ENCODE peak calls at places on chromosome 7, in four cellular contexts. P is renal cortical epithelial cell, I is AG08395, M is hypothalamus. W is an unnamed sample.

GRCh38 chr7:105713488-105714465 is 132.5 kb upstream of the EFCAB10 start:
- DNase-seq in I (peak), P (no peak), M (no peak), W (no peak)

GRCh38 chr7:78151229-78151628 is 352.7 kb downstream of the PHTF2 start:
- DNase-seq in I (peak), P (peak), M (no peak), W (no peak)

GRCh38 chr7:40542982-40543741 is 408.4 kb downstream of the SUGCT start:
- DNase-seq in P (no peak), M (no peak), I (no peak), W (no peak)

GRCh38 chr7:33788493-33788892 is 116.8 kb upstream of the BMPER start:
- DNase-seq in P (no peak), M (no peak), I (no peak), W (no peak)

GRCh38 chr7:2926898-2927405 is 82.8 kb upstream of the GNA12 start:
- DNase-seq in I (no peak), P (no peak), M (no peak), W (no peak)

GRCh38 chr7:32670105-32670504 is 174.8 kb downstream of the AVL9 start:
- DNase-seq in P (peak), M (no peak), I (peak), W (no peak)

GRCh38 chr7:87003872-87004798 is 55.3 kb downstream of the ELAPOR2 start:
- DNase-seq in P (no peak), M (no peak), I (no peak), W (no peak)

GRCh38 chr7:81761821-81762220 is 8.0 kb downstream of the HGF start:
- DNase-seq in P (no peak), I (no peak), M (no peak), W (no peak)

GRCh38 chr7:127943541-127944521 is 87.4 kb downstream of the LRRC4 start:
- DNase-seq in I (no peak), P (no peak), M (peak), W (no peak)

GRCh38 chr7:100444311-100445278 is 8.3 kb upstream of the PPP1R35 start:
- DNase-seq in M (no peak), I (peak), P (peak), W (no peak)

GRCh38 chr7:44791278-44792219 is 4.9 kb upstream of the PPIA start:
- DNase-seq in I (peak), P (peak), M (no peak), W (no peak)

GRCh38 chr7:157559596-157560257 is 222.9 kb downstream of the DNAJB6 start:
- DNase-seq in M (no peak), P (no peak), I (no peak), W (no peak)

GRCh38 chr7:47764746-47765145 is 182.8 kb upstream of the TNS3 start:
- DNase-seq in I (no peak), P (no peak), M (no peak), W (no peak)

GRCh38 chr7:95476904-95477594 is 8.7 kb upstream of the ASB4 start:
- DNase-seq in I (peak), M (no peak), P (peak), W (peak)

GRCh38 chr7:34430456-34430855 is 227.6 kb upstream of the NPSR1 start:
- DNase-seq in I (peak), M (no peak), P (peak), W (no peak)

GRCh38 chr7:83882551-83882950 is 233.6 kb upstream of the SEMA3E start:
- DNase-seq in M (no peak), I (no peak), P (no peak), W (no peak)

GRCh38 chr7:97871659-97872024 is 566 bp downstream of the ASNS start:
- DNase-seq in I (no peak), P (no peak), M (no peak), W (no peak)

GRCh38 chr7:32868116-32868515 is 23.4 kb downstream of the KBTBD2 start:
- DNase-seq in M (no peak), I (no peak), P (no peak), W (no peak)

GRCh38 chr7:36348256-36348655 is 41.4 kb upstream of the ANLN start:
- DNase-seq in I (peak), M (no peak), P (peak), W (no peak)

GRCh38 chr7:20741801-20742200 is 44.9 kb downstream of the SP8 start:
- DNase-seq in I (no peak), M (no peak), P (no peak), W (no peak)

GRCh38 chr7:54788664-54789063 is 29.7 kb upstream of the SEC61G start:
- DNase-seq in P (peak), M (no peak), I (peak), W (no peak)

GRCh38 chr7:129951076-129952011 is 1.4 kb downstream of the UBE2H start:
- DNase-seq in P (peak), M (no peak), I (no peak), W (peak)

GRCh38 chr7:50364645-50365044 is 60.1 kb downstream of the IKZF1 start:
- DNase-seq in P (no peak), M (no peak), I (no peak), W (no peak)

GRCh38 chr7:11228515-11228914 is 254.8 kb downstream of the PHF14 start:
- DNase-seq in I (no peak), M (no peak), P (peak), W (no peak)

GRCh38 chr7:73700581-73701134 is 17.3 kb downstream of the BUD23 start:
- DNase-seq in I (no peak), M (no peak), P (no peak), W (no peak)

GRCh38 chr7:120554960-120555571 is 282.1 kb downstream of the KCND2 start:
- DNase-seq in M (no peak), P (peak), I (peak), W (no peak)

GRCh38 chr7:20306499-20306946 is 24.2 kb upstream of the ITGB8 start:
- DNase-seq in M (no peak), I (no peak), P (peak), W (no peak)

GRCh38 chr7:38453187-38453586 is 178.0 kb downstream of the AMPH start:
- DNase-seq in P (no peak), M (no peak), I (peak), W (no peak)

GRCh38 chr7:101952355-101953247 is 135.2 kb downstream of the CUX1 start:
- DNase-seq in I (peak), M (no peak), P (peak), W (no peak)

GRCh38 chr7:130998993-130999602 is 265.1 kb upstream of the KLF14 start:
- DNase-seq in I (no peak), M (no peak), P (peak), W (no peak)

GRCh38 chr7:36309301-36309700 is 80.4 kb upstream of the ANLN start:
- DNase-seq in M (no peak), I (no peak), P (no peak), W (no peak)

GRCh38 chr7:132656846-132657776 is 80.8 kb upstream of the PLXNA4 start:
- DNase-seq in P (no peak), M (no peak), I (no peak), W (no peak)

GRCh38 chr7:22444181-22444966 is 55.6 kb downstream of the STEAP1B start:
- DNase-seq in P (peak), I (no peak), M (no peak), W (no peak)

GRCh38 chr7:34756025-34756437 is 98.0 kb downstream of the NPSR1 start:
- DNase-seq in P (peak), M (no peak), I (no peak), W (no peak)

GRCh38 chr7:92306153-92306552 is 60.4 kb downstream of the ANKIB1 start:
- DNase-seq in I (no peak), P (no peak), M (no peak), W (no peak)

GRCh38 chr7:6015917-6016652 is 7.0 kb downstream of the AIMP2 start:
- DNase-seq in I (peak), P (no peak), M (no peak), W (no peak)

GRCh38 chr7:143518521-143518920 is 40.8 kb downstream of the TAS2R41 start:
- DNase-seq in I (no peak), M (no peak), P (no peak), W (no peak)

GRCh38 chr7:42661312-42661711 is 250.6 kb downstream of the C7orf25 start:
- DNase-seq in I (peak), M (no peak), P (peak), W (no peak)